ENCODE peak calls at places on chromosomes 4 and X, in ten cellular contexts. One of them, this sample, is unnamed. For H3K36me3, the result is how much of the 10 kb centered on the place peaks cover.

GRCh38 chr4:21811576-21811975 is 137.0 kb downstream of the KCNIP4 start:
- DNase-seq in HCT116: no peak
- DNase-seq in SK-N-SH: no peak
- DNase-seq in fibroblast of lung: peak
- DNase-seq in endodermal cell: no peak
- DNase-seq in H1: no peak
- DNase-seq in astrocyte: peak
- DNase-seq in tibial nerve: no peak
- DNase-seq in Peyer's patch: no peak
- DNase-seq in neural progenitor cell: no peak
- DNase-seq in this sample: no peak

GRCh38 chrX:63673896-63674295 is 111.1 kb downstream of the ARHGEF9 start:
- DNase-seq in SK-N-SH: no peak
- DNase-seq in tibial nerve: no peak
- DNase-seq in endodermal cell: no peak
- DNase-seq in Peyer's patch: no peak
- DNase-seq in HCT116: no peak
- DNase-seq in fibroblast of lung: no peak
- DNase-seq in neural progenitor cell: no peak
- DNase-seq in H1: no peak
- DNase-seq in astrocyte: no peak
- DNase-seq in this sample: no peak

GRCh38 chrX:27619459-27619858 is 29.3 kb downstream of the DCAF8L2 start:
- DNase-seq in Peyer's patch: no peak
- DNase-seq in H1: no peak
- DNase-seq in astrocyte: peak
- DNase-seq in tibial nerve: no peak
- DNase-seq in endodermal cell: no peak
- DNase-seq in HCT116: no peak
- DNase-seq in neural progenitor cell: no peak
- DNase-seq in fibroblast of lung: peak
- DNase-seq in SK-N-SH: no peak
- DNase-seq in this sample: no peak

GRCh38 chr4:95428216-95429085 is 120.3 kb downstream of the UNC5C start:
- DNase-seq in SK-N-SH: peak
- DNase-seq in astrocyte: no peak
- DNase-seq in tibial nerve: no peak
- DNase-seq in neural progenitor cell: peak
- DNase-seq in HCT116: no peak
- DNase-seq in H1: no peak
- DNase-seq in Peyer's patch: no peak
- DNase-seq in endodermal cell: no peak
- DNase-seq in fibroblast of lung: no peak
- DNase-seq in this sample: no peak

GRCh38 chrX:153446636-153446936 is 730 bp upstream of the TREX2 start:
- DNase-seq in tibial nerve: no peak
- DNase-seq in H1: no peak
- DNase-seq in HCT116: no peak
- DNase-seq in astrocyte: no peak
- DNase-seq in Peyer's patch: peak
- DNase-seq in endodermal cell: no peak
- DNase-seq in SK-N-SH: no peak
- DNase-seq in neural progenitor cell: no peak
- DNase-seq in fibroblast of lung: no peak
- DNase-seq in this sample: no peak

GRCh38 chrX:134692990-134693389 is 34.7 kb upstream of the PLAC1 start:
- DNase-seq in Peyer's patch: no peak
- DNase-seq in SK-N-SH: no peak
- DNase-seq in tibial nerve: no peak
- DNase-seq in HCT116: no peak
- DNase-seq in neural progenitor cell: no peak
- DNase-seq in astrocyte: peak
- DNase-seq in endodermal cell: no peak
- DNase-seq in fibroblast of lung: peak
- DNase-seq in H1: no peak
- DNase-seq in this sample: no peak

GRCh38 chr4:152265149-152265621 is 270.7 kb downstream of the FBXW7 start:
- DNase-seq in endodermal cell: no peak
- DNase-seq in H1: no peak
- DNase-seq in astrocyte: peak
- DNase-seq in tibial nerve: no peak
- DNase-seq in SK-N-SH: no peak
- DNase-seq in neural progenitor cell: no peak
- DNase-seq in HCT116: no peak
- DNase-seq in fibroblast of lung: peak
- DNase-seq in Peyer's patch: no peak
- DNase-seq in this sample: no peak

GRCh38 chr4:84938316-84938715 is 28.2 kb downstream of the WDFY3 start:
- DNase-seq in SK-N-SH: no peak
- DNase-seq in fibroblast of lung: peak
- DNase-seq in endodermal cell: no peak
- DNase-seq in astrocyte: peak
- DNase-seq in Peyer's patch: no peak
- DNase-seq in tibial nerve: no peak
- DNase-seq in H1: no peak
- DNase-seq in neural progenitor cell: no peak
- DNase-seq in HCT116: no peak
- DNase-seq in this sample: no peak

GRCh38 chr4:125741825-125742452 is 427.2 kb downstream of the FAT4 start:
- DNase-seq in endodermal cell: no peak
- DNase-seq in HCT116: no peak
- DNase-seq in astrocyte: peak
- DNase-seq in neural progenitor cell: no peak
- DNase-seq in SK-N-SH: peak
- DNase-seq in fibroblast of lung: peak
- DNase-seq in H1: no peak
- DNase-seq in Peyer's patch: no peak
- DNase-seq in tibial nerve: no peak
- DNase-seq in this sample: no peak

GRCh38 chr4:83107636-83108035 is 6.9 kb downstream of the PLAC8 start:
- DNase-seq in SK-N-SH: no peak
- DNase-seq in tibial nerve: no peak
- DNase-seq in astrocyte: no peak
- DNase-seq in endodermal cell: no peak
- DNase-seq in fibroblast of lung: no peak
- DNase-seq in neural progenitor cell: no peak
- DNase-seq in H1: no peak
- DNase-seq in Peyer's patch: no peak
- DNase-seq in HCT116: no peak
- DNase-seq in this sample: no peak
- TF ChIP-seq CTCF in SK-N-SH: no peak
- TF ChIP-seq CTCF in tibial nerve: no peak
- TF ChIP-seq CTCF in astrocyte: no peak
- TF ChIP-seq CTCF in endodermal cell: no peak
- TF ChIP-seq CTCF in fibroblast of lung: no peak
- TF ChIP-seq CTCF in neural progenitor cell: no peak
- TF ChIP-seq CTCF in H1: no peak
- TF ChIP-seq CTCF in Peyer's patch: no peak
- TF ChIP-seq CTCF in HCT116: no peak
- TF ChIP-seq CTCF in this sample: no peak

DNA sequence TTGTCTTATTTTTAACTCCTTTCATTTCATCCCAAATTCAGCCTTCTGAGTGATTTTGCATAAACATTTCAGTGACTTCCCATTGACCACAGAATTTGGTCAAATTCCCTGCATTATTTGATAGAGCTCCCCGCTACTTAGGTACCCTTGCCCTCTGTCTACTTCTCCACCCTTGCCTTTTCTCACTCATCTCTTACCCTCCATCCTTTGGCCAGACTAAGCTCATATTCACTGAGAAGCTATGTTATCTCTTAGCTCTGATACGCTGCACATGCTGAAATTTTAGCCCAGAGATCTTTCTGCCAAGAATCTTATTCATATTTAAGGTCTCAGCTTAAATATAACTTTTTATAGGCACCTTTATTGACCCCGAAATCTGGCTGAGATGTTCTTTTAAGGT is 1031.9 kb downstream of the ADGRL3 start:
- DNase-seq in tibial nerve: no peak
- DNase-seq in SK-N-SH: no peak
- DNase-seq in endodermal cell: no peak
- DNase-seq in H1: no peak
- DNase-seq in fibroblast of lung: no peak
- DNase-seq in neural progenitor cell: no peak
- DNase-seq in astrocyte: no peak
- DNase-seq in Peyer's patch: no peak
- DNase-seq in HCT116: no peak
- DNase-seq in this sample: no peak
- H3K4me3 ChIP-seq in tibial nerve: no peak
- H3K4me3 ChIP-seq in SK-N-SH: no peak
- H3K4me3 ChIP-seq in endodermal cell: no peak
- H3K4me3 ChIP-seq in H1: no peak
- H3K4me3 ChIP-seq in fibroblast of lung: no peak
- H3K4me3 ChIP-seq in neural progenitor cell: no peak
- H3K4me3 ChIP-seq in astrocyte: no peak
- H3K4me3 ChIP-seq in Peyer's patch: no peak
- H3K4me3 ChIP-seq in HCT116: no peak
- H3K4me3 ChIP-seq in this sample: no peak

GRCh38 chr4:77877167-77877566 is 14.5 kb downstream of the MRPL1 start:
- DNase-seq in HCT116: no peak
- DNase-seq in SK-N-SH: no peak
- DNase-seq in tibial nerve: no peak
- DNase-seq in fibroblast of lung: no peak
- DNase-seq in endodermal cell: no peak
- DNase-seq in astrocyte: no peak
- DNase-seq in H1: no peak
- DNase-seq in Peyer's patch: no peak
- DNase-seq in neural progenitor cell: no peak
- DNase-seq in this sample: no peak
- H3K36me3 ChIP-seq in HCT116: under half
- H3K36me3 ChIP-seq in SK-N-SH: under half
- H3K36me3 ChIP-seq in tibial nerve: under half
- H3K36me3 ChIP-seq in fibroblast of lung: under half
- H3K36me3 ChIP-seq in endodermal cell: under half
- H3K36me3 ChIP-seq in astrocyte: under half
- H3K36me3 ChIP-seq in H1: under half
- H3K36me3 ChIP-seq in Peyer's patch: under half
- H3K36me3 ChIP-seq in neural progenitor cell: under half
- H3K36me3 ChIP-seq in this sample: under half

DNA sequence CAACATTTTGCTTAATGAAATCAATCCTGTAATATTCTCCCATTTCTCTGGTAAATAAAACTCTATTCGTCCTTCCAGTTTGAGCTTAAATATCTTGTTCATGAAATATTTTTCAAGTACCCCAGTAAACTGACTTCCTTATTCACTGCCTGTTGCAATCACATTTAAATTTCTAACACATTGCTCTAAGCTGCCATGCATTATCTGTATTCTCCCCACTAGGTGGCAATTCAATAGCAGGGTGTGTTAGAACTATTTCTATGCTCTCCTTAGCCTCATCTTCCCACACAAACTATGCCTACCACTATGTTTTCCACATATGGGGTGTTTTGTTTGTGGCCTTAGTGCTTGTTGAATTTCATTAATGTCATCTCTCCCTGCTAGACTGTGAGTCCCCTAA is 377.1 kb upstream of the HS3ST1 start:
- DNase-seq in fibroblast of lung: peak
- DNase-seq in neural progenitor cell: peak
- DNase-seq in SK-N-SH: no peak
- DNase-seq in H1: no peak
- DNase-seq in endodermal cell: no peak
- DNase-seq in Peyer's patch: no peak
- DNase-seq in HCT116: peak
- DNase-seq in tibial nerve: no peak
- DNase-seq in astrocyte: no peak
- DNase-seq in this sample: no peak
- TF ChIP-seq CTCF in fibroblast of lung: no peak
- TF ChIP-seq CTCF in neural progenitor cell: peak
- TF ChIP-seq CTCF in SK-N-SH: no peak
- TF ChIP-seq CTCF in H1: no peak
- TF ChIP-seq CTCF in endodermal cell: peak
- TF ChIP-seq CTCF in Peyer's patch: peak
- TF ChIP-seq CTCF in HCT116: peak
- TF ChIP-seq CTCF in tibial nerve: peak
- TF ChIP-seq CTCF in astrocyte: peak
- TF ChIP-seq CTCF in this sample: no peak

DNA sequence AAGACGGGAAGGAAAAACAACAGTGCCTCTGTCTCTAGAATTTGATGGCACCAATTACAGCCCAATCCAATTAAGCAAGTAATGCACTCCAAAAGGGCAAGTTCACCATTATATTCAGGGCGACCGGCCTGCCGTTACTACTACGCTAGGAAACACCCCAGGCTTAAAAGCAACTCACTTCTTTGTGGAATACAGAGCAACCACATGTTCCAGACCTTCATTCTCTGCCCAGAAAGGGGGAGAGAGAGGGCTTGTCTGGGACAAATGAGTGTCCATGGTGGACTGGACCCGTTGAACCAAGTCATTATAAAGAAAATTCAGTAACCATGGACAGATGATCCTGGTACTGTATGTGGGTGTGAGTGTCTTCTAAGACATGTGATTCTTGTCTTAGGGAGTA is 1.6 kb downstream of the KDR start:
- DNase-seq in fibroblast of lung: no peak
- DNase-seq in endodermal cell: no peak
- DNase-seq in Peyer's patch: no peak
- DNase-seq in neural progenitor cell: no peak
- DNase-seq in H1: no peak
- DNase-seq in astrocyte: no peak
- DNase-seq in tibial nerve: no peak
- DNase-seq in SK-N-SH: no peak
- DNase-seq in HCT116: no peak
- DNase-seq in this sample: no peak
- H3K4me3 ChIP-seq in fibroblast of lung: no peak
- H3K4me3 ChIP-seq in endodermal cell: peak
- H3K4me3 ChIP-seq in Peyer's patch: no peak
- H3K4me3 ChIP-seq in neural progenitor cell: no peak
- H3K4me3 ChIP-seq in H1: peak
- H3K4me3 ChIP-seq in astrocyte: no peak
- H3K4me3 ChIP-seq in tibial nerve: peak
- H3K4me3 ChIP-seq in SK-N-SH: no peak
- H3K4me3 ChIP-seq in HCT116: no peak
- H3K4me3 ChIP-seq in this sample: no peak

DNA sequence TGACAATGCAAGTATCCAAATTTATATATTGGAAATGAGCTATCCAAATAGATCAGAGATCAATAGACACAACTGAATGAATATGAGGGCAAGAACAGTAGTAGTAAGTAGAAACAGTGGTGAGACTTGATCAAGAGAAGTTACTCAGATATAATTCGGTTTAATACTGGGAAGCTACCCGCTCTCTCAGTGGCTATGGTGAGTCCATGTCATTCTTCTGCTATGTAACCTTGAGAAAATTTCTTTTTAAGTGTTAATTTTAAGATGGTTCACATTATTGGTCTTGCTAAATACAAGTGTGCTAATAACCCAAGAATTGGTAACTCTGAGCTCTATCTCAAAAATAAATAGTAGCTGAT is 53.6 kb downstream of the LEF1 start:
- DNase-seq in tibial nerve: no peak
- DNase-seq in H1: no peak
- DNase-seq in HCT116: no peak
- DNase-seq in SK-N-SH: no peak
- DNase-seq in neural progenitor cell: no peak
- DNase-seq in astrocyte: no peak
- DNase-seq in fibroblast of lung: no peak
- DNase-seq in endodermal cell: no peak
- DNase-seq in Peyer's patch: no peak
- DNase-seq in this sample: no peak
- H3K36me3 ChIP-seq in tibial nerve: under half
- H3K36me3 ChIP-seq in H1: under half
- H3K36me3 ChIP-seq in HCT116: under half
- H3K36me3 ChIP-seq in SK-N-SH: under half
- H3K36me3 ChIP-seq in neural progenitor cell: under half
- H3K36me3 ChIP-seq in astrocyte: under half
- H3K36me3 ChIP-seq in fibroblast of lung: under half
- H3K36me3 ChIP-seq in endodermal cell: under half
- H3K36me3 ChIP-seq in Peyer's patch: under half
- H3K36me3 ChIP-seq in this sample: under half